ENCODE peak calls at places on chromosomes 13 and 19, in four cellular contexts. U is MCF 10A, S is AG09309, C is thyroid gland. V is an unnamed sample.
A peak's percentile ranks its signal among the peaks of the same experiment; 100 is the strongest.

GRCh38 chr13:22915442-22916082 is 265.2 kb upstream of the SGCG start:
- DNase-seq in S (no peak), C (peak; percentile 82), U (peak; percentile 0), V (peak; percentile 33)

GRCh38 chr19:57398868-57399267 is 9.2 kb downstream of the ZNF548 start:
- DNase-seq in C (no peak), U (no peak), S (no peak), V (no peak)

GRCh38 chr19:29567366-29567915 is 38.6 kb upstream of the POP4 start:
- DNase-seq in C (no peak), U (no peak), S (no peak), V (no peak)

GRCh38 chr19:38686530-38686888 is 39.1 kb downstream of the ACTN4 start:
- DNase-seq in U (no peak), C (no peak), S (no peak), V (peak; percentile 68)

GRCh38 chr19:42253245-42254082 is 1.5 kb downstream of the ERF start:
- DNase-seq in S (no peak), C (peak; percentile 66), U (peak; percentile 63), V (peak; percentile 77)

GRCh38 chr13:76991432-76991795 is 467 bp upstream of the CLN5 start:
- DNase-seq in S (no peak), U (no peak), C (peak; percentile 34), V (peak; percentile 66)

GRCh38 chr19:46659151-46660007 is 1.6 kb downstream of the DACT3 start:
- DNase-seq in C (no peak), S (no peak), U (no peak), V (peak; percentile 16)

GRCh38 chr13:44437356-44438233 is 64.0 kb downstream of the SERP2 start:
- DNase-seq in U (peak; percentile 61), C (no peak), S (no peak), V (peak; percentile 46)

GRCh38 chr19:21022996-21023395 is 2.5 kb downstream of the ZNF430 start:
- DNase-seq in C (peak; percentile 58), U (peak; percentile 78), S (peak; percentile 37), V (peak; percentile 37)

GRCh38 chr13:111384441-111385181 is 64.2 kb downstream of the TEX29 start:
- DNase-seq in S (no peak), U (no peak), C (no peak), V (no peak)

GRCh38 chr19:23436944-23437343 is 41.7 kb upstream of the ZNF91 start:
- DNase-seq in C (no peak), S (no peak), U (no peak), V (no peak)

GRCh38 chr13:44609137-44609536 is 33.0 kb upstream of the TSC22D1 start:
- DNase-seq in S (no peak), U (no peak), C (no peak), V (no peak)

GRCh38 chr13:100721885-100722512 is 47.4 kb upstream of the TMTC4 start:
- DNase-seq in C (peak; percentile 52), U (peak; percentile 72), S (peak; percentile 4), V (peak; percentile 61)

GRCh38 chr19:49116544-49116943 is 2.4 kb downstream of the LIN7B start:
- DNase-seq in U (no peak), S (no peak), C (no peak), V (no peak)

GRCh38 chr19:57267294-57267693 is 13.0 kb upstream of the ZNF460 start:
- DNase-seq in U (no peak), C (no peak), S (no peak), V (no peak)

GRCh38 chr19:10230904-10231623 is at the start of gene S1PR2:
- DNase-seq in C (peak; percentile 69), S (no peak), U (peak; percentile 49), V (peak; percentile 91)
- TF ChIP-seq CTCF in C (no peak), S (no peak), U (no peak), V (no peak)

GRCh38 chr19:34888091-34888490 is 38.6 kb upstream of the ZNF30 start:
- DNase-seq in U (no peak), S (no peak), C (no peak), V (no peak)
- TF ChIP-seq CTCF in U (no peak), S (no peak), C (no peak), V (no peak)

DNA sequence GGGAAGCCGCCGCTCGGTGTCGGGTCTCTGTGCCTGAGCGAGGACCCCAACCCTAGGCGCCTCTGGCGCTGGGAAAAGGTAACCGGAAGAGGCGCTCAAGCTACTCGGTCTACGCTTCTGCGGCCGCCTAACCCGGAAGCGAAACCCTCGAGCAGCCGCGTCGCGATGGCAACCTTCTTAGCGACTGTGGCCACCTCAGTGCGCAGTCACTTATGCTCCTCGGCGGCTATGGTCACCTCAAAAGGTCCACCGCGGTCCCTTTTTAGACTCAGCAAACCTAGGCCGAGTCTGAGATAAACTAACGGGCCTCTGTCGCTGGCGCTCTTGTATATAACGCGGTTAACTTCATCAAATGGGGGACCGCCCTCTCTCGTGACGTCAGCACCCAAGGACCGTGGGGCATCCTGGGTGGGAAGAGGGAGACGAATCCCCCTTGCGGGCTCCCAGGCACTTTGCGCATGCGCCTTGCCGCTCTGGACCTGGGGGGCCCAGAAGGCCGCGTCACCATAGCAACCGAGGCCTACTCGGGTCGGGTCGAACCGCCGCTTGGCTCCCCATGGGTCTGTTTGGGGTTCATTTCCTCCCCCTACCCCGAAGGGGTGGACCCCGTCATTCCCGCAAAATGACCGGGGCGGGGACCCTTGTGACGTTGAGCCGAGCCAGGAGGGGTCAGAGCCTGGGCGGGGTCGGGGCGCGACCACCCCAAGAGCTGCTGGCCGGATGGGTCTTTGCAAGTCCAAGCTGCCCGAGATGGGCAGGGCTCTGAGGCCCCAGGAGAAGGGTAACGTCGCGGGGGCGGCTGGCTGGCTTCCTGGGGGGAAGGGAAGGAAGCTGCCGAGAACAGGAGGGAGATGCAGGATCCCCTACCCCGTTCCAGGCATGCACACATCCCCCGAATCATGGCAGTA is at the start of gene GTF2F1:
- DNase-seq in U (peak; percentile 93), C (peak; percentile 91), S (peak; percentile 76), V (peak; percentile 98)
- TF ChIP-seq CTCF in U (no peak), C (no peak), S (peak; percentile 12), V (peak; percentile 27)

GRCh38 chr19:307793-308420 is 16.7 kb upstream of the PLPP2 start:
- DNase-seq in U (no peak), S (no peak), C (no peak), V (no peak)

GRCh38 chr19:309206-309565 is 18.0 kb upstream of the PLPP2 start:
- DNase-seq in C (no peak), U (no peak), S (no peak), V (no peak)

GRCh38 chr19:310141-310651 is 19.0 kb upstream of the PLPP2 start:
- DNase-seq in U (no peak), S (no peak), C (no peak), V (no peak)

GRCh38 chr19:307111-307531 is 15.9 kb upstream of the PLPP2 start:
- DNase-seq in S (no peak), U (no peak), C (no peak), V (no peak)

DNA sequence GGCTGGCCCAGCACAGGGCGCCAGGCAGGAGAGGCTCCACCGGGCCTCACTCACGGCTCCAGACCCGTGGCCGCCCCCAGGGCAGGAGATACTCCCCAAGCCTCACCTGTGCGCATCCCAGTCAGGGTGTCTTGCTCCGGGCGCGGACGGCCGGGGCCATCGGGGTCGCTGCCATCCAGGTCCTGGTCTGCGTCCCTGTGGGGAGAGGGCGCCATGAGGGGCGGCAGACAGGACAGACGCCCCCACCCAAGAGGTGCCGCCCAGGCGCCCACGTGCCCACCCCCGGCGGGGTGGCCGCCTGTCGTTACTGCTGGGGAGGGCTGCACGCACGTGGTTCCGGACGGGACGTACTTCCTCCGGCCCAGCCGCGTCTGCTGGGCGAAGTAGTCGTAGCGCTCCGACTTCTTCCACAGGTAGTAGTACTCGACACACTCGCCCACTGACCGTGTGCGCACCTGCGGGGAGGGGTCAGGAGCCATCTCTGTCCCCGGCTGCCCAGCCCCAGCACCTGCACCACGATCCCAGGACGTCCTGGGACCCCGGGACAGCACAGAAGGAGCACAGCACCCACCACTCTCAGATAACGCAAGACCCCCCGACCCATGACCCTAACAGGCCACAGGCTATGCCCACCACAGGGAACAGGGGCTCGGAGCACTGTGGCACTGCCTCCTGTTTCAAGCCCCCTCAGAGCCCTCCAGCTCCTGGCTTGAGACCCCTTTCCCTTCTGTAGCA is 17.4 kb upstream of the PLPP2 start:
- DNase-seq in U (no peak), C (no peak), S (no peak), V (no peak)
- TF ChIP-seq CTCF in U (no peak), C (no peak), S (no peak), V (no peak)

DNA sequence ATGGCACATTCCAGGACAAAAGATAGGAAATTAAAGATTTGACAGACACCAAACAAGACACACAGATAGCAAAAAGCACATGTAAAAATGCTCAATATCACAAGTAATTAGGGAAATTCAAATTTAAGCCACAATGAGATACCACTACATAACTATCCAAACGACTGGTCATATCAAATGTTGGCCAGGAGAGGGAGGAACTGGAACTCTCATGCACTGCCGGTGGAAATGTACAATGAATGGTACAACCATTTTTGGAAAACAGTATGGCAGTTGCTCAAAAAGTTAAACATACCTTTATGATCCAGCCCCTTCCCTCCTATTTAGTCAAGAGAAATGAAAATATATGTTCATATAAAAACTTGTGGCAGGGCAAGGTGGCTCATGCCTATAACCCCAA is 36.8 kb upstream of the CYP2S1 start:
- DNase-seq in S (no peak), U (no peak), C (no peak), V (no peak)
- TF ChIP-seq CTCF in S (no peak), U (no peak), C (no peak), V (no peak)

V was measured in GM13976.